ENCODE peak calls at places on chromosome 6, in four cellular contexts. One of them, this sample, is unnamed.

GRCh38 chr6:77568570-77568969 is 84.3 kb upstream of the MEI4 start:
- DNase-seq in HTR-8/SVneo: no peak
- DNase-seq in ureter: no peak
- DNase-seq in T-helper 1 cell: no peak
- DNase-seq in this sample: no peak

GRCh38 chr6:75424610-75425548 is 68.7 kb downstream of the FILIP1 start:
- DNase-seq in HTR-8/SVneo: no peak
- DNase-seq in ureter: no peak
- DNase-seq in T-helper 1 cell: no peak
- DNase-seq in this sample: no peak

GRCh38 chr6:2865270-2866182 is 23.9 kb upstream of the SERPINB1 start:
- DNase-seq in HTR-8/SVneo: no peak
- DNase-seq in ureter: no peak
- DNase-seq in T-helper 1 cell: no peak
- DNase-seq in this sample: no peak

GRCh38 chr6:7763896-7764295 is 38.0 kb downstream of the BMP6 start:
- DNase-seq in HTR-8/SVneo: no peak
- DNase-seq in ureter: no peak
- DNase-seq in T-helper 1 cell: no peak
- DNase-seq in this sample: no peak

GRCh38 chr6:15907914-15908518 is 220.9 kb upstream of the MYLIP start:
- DNase-seq in HTR-8/SVneo: no peak
- DNase-seq in ureter: peak
- DNase-seq in T-helper 1 cell: no peak
- DNase-seq in this sample: peak

GRCh38 chr6:22214314-22214713 is 82.5 kb downstream of the PRL start:
- DNase-seq in HTR-8/SVneo: no peak
- DNase-seq in ureter: no peak
- DNase-seq in T-helper 1 cell: no peak
- DNase-seq in this sample: no peak

GRCh38 chr6:166713608-166714510 is 86.8 kb upstream of the RPS6KA2 start:
- DNase-seq in HTR-8/SVneo: no peak
- DNase-seq in ureter: no peak
- DNase-seq in T-helper 1 cell: no peak
- DNase-seq in this sample: no peak

GRCh38 chr6:37006793-37007339 is 1.4 kb downstream of the FGD2 start:
- DNase-seq in HTR-8/SVneo: peak
- DNase-seq in ureter: no peak
- DNase-seq in T-helper 1 cell: no peak
- DNase-seq in this sample: no peak

GRCh38 chr6:90021701-90022100 is 127.4 kb downstream of the GJA10 start:
- DNase-seq in HTR-8/SVneo: no peak
- DNase-seq in ureter: no peak
- DNase-seq in T-helper 1 cell: no peak
- DNase-seq in this sample: no peak

GRCh38 chr6:153832543-153832942 is 206.5 kb upstream of the OPRM1 start:
- DNase-seq in HTR-8/SVneo: no peak
- DNase-seq in ureter: no peak
- DNase-seq in T-helper 1 cell: no peak
- DNase-seq in this sample: no peak

GRCh38 chr6:158287047-158287446 is 25.2 kb upstream of the TULP4 start:
- DNase-seq in HTR-8/SVneo: no peak
- DNase-seq in ureter: no peak
- DNase-seq in T-helper 1 cell: no peak
- DNase-seq in this sample: no peak

GRCh38 chr6:119720160-119720559 is 370.6 kb upstream of the MAN1A1 start:
- DNase-seq in HTR-8/SVneo: no peak
- DNase-seq in ureter: no peak
- DNase-seq in T-helper 1 cell: no peak
- DNase-seq in this sample: no peak

GRCh38 chr6:138012682-138013081 is 94.5 kb downstream of the PERP start:
- DNase-seq in HTR-8/SVneo: no peak
- DNase-seq in ureter: no peak
- DNase-seq in T-helper 1 cell: no peak
- DNase-seq in this sample: no peak

GRCh38 chr6:161353208-161353613 is 79.3 kb upstream of the AGPAT4 start:
- DNase-seq in HTR-8/SVneo: no peak
- DNase-seq in ureter: no peak
- DNase-seq in T-helper 1 cell: no peak
- DNase-seq in this sample: no peak

GRCh38 chr6:156160007-156160787 is 617.0 kb upstream of the ARID1B start:
- DNase-seq in HTR-8/SVneo: no peak
- DNase-seq in ureter: no peak
- DNase-seq in T-helper 1 cell: no peak
- DNase-seq in this sample: no peak

GRCh38 chr6:845581-845980 is 152.6 kb upstream of the EXOC2 start:
- DNase-seq in HTR-8/SVneo: no peak
- DNase-seq in ureter: no peak
- DNase-seq in T-helper 1 cell: no peak
- DNase-seq in this sample: no peak

This sample was measured in type B pancreatic cell.